ENCODE peak calls at places on chromosome 21, in nine cellular contexts. X is brain microvascular endothelial cell, B is IMR-90, Q is Panc1, A is fibroblast of the aortic adventitia, L is nephron progenitor cell, Y is AG10803, D is kidney epithelial cell, O is heart right ventricle. G is an unnamed sample.

GRCh38 chr21:45818904-45819285 is 162.7 kb upstream of the COL6A1 start:
- DNase-seq in X (peak; percentile 89), B (peak; percentile 84), Q (no peak), A (peak; percentile 60), L (no peak), Y (peak; percentile 74), D (peak; percentile 43), O (no peak), G (no peak)

GRCh38 chr21:27565418-27565817 is 598.5 kb upstream of the ADAMTS5 start:
- DNase-seq in X (no peak), B (no peak), Q (no peak), A (no peak), L (no peak), Y (no peak), D (no peak), O (no peak), G (no peak)

GRCh38 chr21:31872452-31873274 is at the start of gene HUNK:
- DNase-seq in X (peak; percentile 1), B (peak; percentile 54), Q (no peak), A (peak; percentile 10), L (peak; percentile 84), Y (peak; percentile 56), D (no peak), O (no peak), G (peak; percentile 21)

GRCh38 chr21:28421716-28422480 is 570.8 kb downstream of the LTN1 start:
- DNase-seq in X (peak; percentile 47), B (peak; percentile 78), Q (no peak), A (peak; percentile 95), L (no peak), Y (peak; percentile 98), D (no peak), O (no peak), G (no peak)

GRCh38 chr21:34593423-34593822 is 21.5 kb downstream of the RCAN1 start:
- DNase-seq in X (no peak), B (no peak), Q (no peak), A (no peak), L (no peak), Y (no peak), D (no peak), O (no peak), G (no peak)

GRCh38 chr21:34938079-34938764 is 110.9 kb downstream of the RUNX1 start:
- DNase-seq in X (peak; percentile 58), B (peak; percentile 45), Q (no peak), A (peak; percentile 56), L (no peak), Y (no peak), D (no peak), O (no peak), G (no peak)

GRCh38 chr21:21003701-21004100 is 5.5 kb downstream of the NCAM2 start:
- DNase-seq in X (peak; percentile 12), B (peak; percentile 37), Q (no peak), A (peak; percentile 64), L (peak; percentile 11), Y (peak; percentile 26), D (no peak), O (no peak), G (no peak)

GRCh38 chr21:45817345-45817744 is 164.2 kb upstream of the COL6A1 start:
- DNase-seq in X (no peak), B (no peak), Q (no peak), A (no peak), L (no peak), Y (no peak), D (no peak), O (no peak), G (no peak)

GRCh38 chr21:35097525-35097924 is 48.4 kb upstream of the RUNX1 start:
- DNase-seq in X (no peak), B (no peak), Q (no peak), A (no peak), L (no peak), Y (no peak), D (no peak), O (no peak), G (no peak)

GRCh38 chr21:44442266-44443125 is 12.8 kb upstream of the LRRC3 start:
- DNase-seq in X (no peak), B (no peak), Q (no peak), A (no peak), L (peak; percentile 4), Y (no peak), D (no peak), O (no peak), G (no peak)
- TF ChIP-seq CTCF in X (no peak), B (no peak), Q (no peak), A (no peak), L (no peak), Y (no peak), D (no peak), O (no peak), G (no peak)

GRCh38 chr21:39687069-39687468 is 57.9 kb upstream of the IGSF5 start:
- DNase-seq in X (no peak), B (no peak), Q (no peak), A (no peak), L (no peak), Y (no peak), D (no peak), O (no peak), G (no peak)

GRCh38 chr21:39694750-39695149 is 50.2 kb upstream of the IGSF5 start:
- DNase-seq in X (peak; percentile 12), B (no peak), Q (no peak), A (no peak), L (no peak), Y (no peak), D (no peak), O (no peak), G (no peak)

GRCh38 chr21:39686636-39687035 is 58.3 kb upstream of the IGSF5 start:
- DNase-seq in X (no peak), B (no peak), Q (no peak), A (no peak), L (no peak), Y (no peak), D (no peak), O (no peak), G (no peak)

GRCh38 chr21:39688010-39688409 is 57.0 kb upstream of the IGSF5 start:
- DNase-seq in X (no peak), B (no peak), Q (no peak), A (no peak), L (no peak), Y (no peak), D (no peak), O (no peak), G (no peak)

DNA sequence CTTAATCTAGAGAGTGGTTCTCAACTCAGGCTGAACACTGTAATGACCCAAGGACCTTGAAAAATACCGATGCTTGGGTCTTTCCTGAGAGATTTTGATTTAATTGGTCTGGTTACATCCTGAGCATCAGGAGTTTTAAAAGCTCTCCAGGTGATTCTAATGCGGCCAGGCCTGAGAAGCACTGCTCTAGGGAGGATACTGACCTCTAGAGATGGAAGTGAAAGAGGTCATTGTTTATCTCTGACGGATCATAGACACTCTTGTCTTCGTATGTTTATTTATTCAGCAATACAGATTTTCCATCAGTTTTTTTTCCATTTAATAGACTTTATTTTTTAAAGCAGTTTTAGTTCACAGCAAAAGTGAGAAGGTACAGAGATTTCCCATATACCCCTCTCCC is 54.5 kb upstream of the IGSF5 start:
- DNase-seq in X (no peak), B (no peak), Q (no peak), A (no peak), L (no peak), Y (no peak), D (no peak), O (no peak), G (no peak)
- TF ChIP-seq CTCF in X (no peak), B (no peak), Q (no peak), A (no peak), L (no peak), Y (no peak), D (no peak), O (no peak), G (no peak)

GRCh38 chr21:36504067-36505058 is 24.4 kb upstream of the CLDN14 start:
- DNase-seq in X (peak; percentile 45), B (peak; percentile 68), Q (peak; percentile 18), A (peak; percentile 86), L (peak; percentile 54), Y (peak; percentile 58), D (no peak), O (peak; percentile 28), G (no peak)
- TF ChIP-seq CTCF in X (peak; percentile 83), B (peak; percentile 90), Q (peak; percentile 76), A (peak; percentile 79), L (peak; percentile 94), Y (peak; percentile 92), D (peak; percentile 79), O (peak; percentile 95), G (peak; percentile 93)

GRCh38 chr21:19986396-19986795 is 1011.8 kb upstream of the NCAM2 start:
- DNase-seq in X (no peak), B (no peak), Q (no peak), A (no peak), L (no peak), Y (no peak), D (no peak), O (no peak), G (no peak)

GRCh38 chr21:19987671-19988070 is 1010.5 kb upstream of the NCAM2 start:
- DNase-seq in X (no peak), B (no peak), Q (no peak), A (no peak), L (no peak), Y (no peak), D (no peak), O (no peak), G (no peak)

DNA sequence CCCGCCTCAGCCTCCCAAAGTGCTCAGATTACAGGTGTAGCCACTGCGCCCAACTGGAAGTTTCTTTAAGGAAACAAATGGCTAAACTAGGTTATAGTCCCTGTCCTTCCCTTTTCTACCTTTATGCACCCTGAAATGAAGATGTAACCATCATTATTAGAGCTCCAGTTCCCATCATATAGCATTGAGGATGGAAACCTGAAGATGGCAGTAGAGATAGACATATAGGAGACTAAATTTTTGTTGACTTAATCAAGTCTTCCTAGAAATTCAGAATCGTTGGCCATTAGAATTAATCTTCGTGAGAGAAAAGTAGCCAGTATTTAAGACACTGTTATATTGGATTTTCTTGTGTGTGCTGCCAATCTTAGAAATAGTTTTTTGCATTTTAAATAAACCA is 1016.3 kb upstream of the NCAM2 start:
- DNase-seq in X (no peak), B (no peak), Q (no peak), A (no peak), L (no peak), Y (no peak), D (no peak), O (no peak), G (no peak)
- TF ChIP-seq CTCF in X (no peak), B (no peak), Q (no peak), A (no peak), L (no peak), Y (no peak), D (no peak), O (no peak), G (no peak)

G was measured in activated B cell treated with CpG ODN at 0.5 μM for 24 hours.